ENCODE peak calls at places on chromosome 15, in ten cellular contexts. D, C, Z, K, U, Y, X, N, S and A are unnamed samples.

GRCh38 chr15:77035999-77036471 is 34.9 kb downstream of the TSPAN3 start:
- DNase-seq in D (no peak), C (no peak), Z (peak; percentile 7), K (no peak), U (no peak), Y (peak; percentile 58), X (peak; percentile 45), N (no peak), S (peak; percentile 56), A (no peak)

GRCh38 chr15:70127288-70127746 is 29.6 kb upstream of the TLE3 start:
- DNase-seq in D (no peak), C (no peak), Z (peak; percentile 37), K (peak; percentile 54), U (no peak), Y (no peak), X (no peak), N (peak; percentile 28), S (no peak), A (no peak)

GRCh38 chr15:81795899-81796298 is 249.9 kb downstream of the MEX3B start:
- DNase-seq in D (no peak), C (no peak), Z (no peak), K (no peak), U (no peak), Y (no peak), X (no peak), N (no peak), S (no peak), A (no peak)

GRCh38 chr15:69973102-69973714 is 124.5 kb downstream of the TLE3 start:
- DNase-seq in D (no peak), C (peak; percentile 32), Z (no peak), K (peak; percentile 68), U (peak; percentile 48), Y (no peak), X (no peak), N (peak; percentile 73), S (no peak), A (peak; percentile 71)

GRCh38 chr15:96560246-96560895 is 229.9 kb downstream of the NR2F2 start:
- DNase-seq in D (no peak), C (no peak), Z (no peak), K (no peak), U (no peak), Y (no peak), X (no peak), N (peak; percentile 51), S (no peak), A (peak; percentile 22)

GRCh38 chr15:95263751-95264150 is 1032.4 kb downstream of the MCTP2 start:
- DNase-seq in D (no peak), C (no peak), Z (no peak), K (no peak), U (no peak), Y (no peak), X (no peak), N (no peak), S (no peak), A (no peak)

GRCh38 chr15:25176991-25177954 is 222.5 kb downstream of the SNRPN start:
- DNase-seq in D (no peak), C (no peak), Z (peak; percentile 2), K (no peak), U (no peak), Y (peak; percentile 56), X (peak; percentile 31), N (no peak), S (no peak), A (no peak)

GRCh38 chr15:93900476-93901400 is 330.6 kb upstream of the MCTP2 start:
- DNase-seq in D (no peak), C (no peak), Z (no peak), K (no peak), U (no peak), Y (no peak), X (peak; percentile 38), N (no peak), S (no peak), A (no peak)

GRCh38 chr15:28117591-28117990 is 18.5 kb upstream of the OCA2 start:
- DNase-seq in D (no peak), C (no peak), Z (no peak), K (no peak), U (no peak), Y (no peak), X (no peak), N (no peak), S (no peak), A (no peak)

GRCh38 chr15:33064878-33065277 is 129.6 kb downstream of the FMN1 start:
- DNase-seq in D (peak; percentile 10), C (peak; percentile 71), Z (no peak), K (no peak), U (no peak), Y (no peak), X (no peak), N (peak; percentile 57), S (no peak), A (peak; percentile 77)

GRCh38 chr15:77107068-77107467 is 36.2 kb upstream of the TSPAN3 start:
- DNase-seq in D (no peak), C (peak; percentile 46), Z (no peak), K (no peak), U (no peak), Y (peak; percentile 60), X (no peak), N (no peak), S (no peak), A (peak; percentile 97)

GRCh38 chr15:69906256-69907185 is 191.2 kb downstream of the TLE3 start:
- DNase-seq in D (no peak), C (no peak), Z (no peak), K (no peak), U (peak; percentile 17), Y (no peak), X (no peak), N (no peak), S (no peak), A (no peak)

GRCh38 chr15:25691544-25692430 is 171.3 kb downstream of the ATP10A start:
- DNase-seq in D (no peak), C (peak; percentile 37), Z (no peak), K (no peak), U (peak; percentile 3), Y (peak; percentile 59), X (no peak), N (no peak), S (no peak), A (peak; percentile 13)

DNA sequence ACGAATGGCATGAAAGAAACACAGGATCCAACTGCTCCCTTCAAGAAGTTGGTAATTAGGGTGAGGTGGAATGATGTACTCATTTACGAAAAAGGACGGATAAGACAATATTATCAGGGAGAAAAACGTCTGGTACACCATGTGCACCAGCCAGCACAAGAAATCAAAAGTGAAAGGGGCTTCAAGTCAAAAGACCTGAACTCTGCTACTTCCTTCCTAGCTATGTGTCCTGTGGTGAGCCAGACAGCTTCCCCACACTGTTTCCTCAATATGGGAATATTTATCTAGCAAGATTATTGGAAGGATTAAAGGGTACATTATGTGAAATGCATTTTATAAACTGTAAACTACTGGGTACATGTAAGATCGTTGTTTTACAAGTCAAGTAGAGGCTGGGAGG is 33.9 kb downstream of the RAB27A start:
- DNase-seq in D (no peak), C (no peak), Z (no peak), K (peak; percentile 41), U (no peak), Y (no peak), X (no peak), N (no peak), S (no peak), A (peak; percentile 29)
- H3K4me3 ChIP-seq in D (no peak overlapping the region), C (no peak overlapping the region), Z (no peak overlapping the region), K (peak overlapping the region; percentile 31), U (no peak overlapping the region), Y (no peak overlapping the region), X (peak overlapping the region; percentile 38), N (no peak overlapping the region), S (peak overlapping the region; percentile 22), A (no peak overlapping the region)

GRCh38 chr15:31781261-31781660 is 249.1 kb upstream of the CHRNA7 start:
- DNase-seq in D (no peak), C (no peak), Z (no peak), K (no peak), U (no peak), Y (no peak), X (no peak), N (no peak), S (no peak), A (no peak)
- TF ChIP-seq CTCF in D (no peak), C (no peak), Z (no peak), K (no peak), U (no peak), Y (no peak), X (no peak), N (no peak), S (no peak), A (no peak)

DNA sequence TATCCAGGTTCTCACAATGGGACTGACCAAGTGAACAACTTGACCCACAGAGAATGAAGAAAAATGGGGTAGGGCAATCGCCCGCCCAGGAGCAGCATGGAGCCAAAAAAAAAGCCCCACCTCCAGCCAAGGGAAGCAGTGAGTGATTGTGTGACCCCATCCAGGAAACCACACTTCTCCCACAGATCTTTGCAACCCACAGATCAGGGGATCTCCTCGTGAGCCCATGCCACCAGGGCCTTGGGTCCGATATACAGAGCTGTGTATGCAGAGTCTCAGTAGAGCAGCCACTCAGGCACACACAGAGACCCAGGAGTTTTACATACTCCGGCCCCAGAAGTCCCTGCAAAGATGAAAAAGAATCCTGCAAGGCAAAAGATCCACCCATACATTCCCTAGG is 35.7 kb downstream of the PYGO1 start:
- DNase-seq in D (no peak), C (no peak), Z (no peak), K (peak; percentile 9), U (no peak), Y (no peak), X (no peak), N (no peak), S (no peak), A (no peak)
- H3K4me3 ChIP-seq in D (no peak overlapping the region), C (no peak overlapping the region), Z (no peak overlapping the region), K (no peak overlapping the region), U (no peak overlapping the region), Y (no peak overlapping the region), X (no peak overlapping the region), N (no peak overlapping the region), S (peak overlapping the region; percentile 6), A (no peak overlapping the region)

GRCh38 chr15:29568840-29569532 is 253.3 kb downstream of the TJP1 start:
- DNase-seq in D (no peak), C (no peak), Z (peak; percentile 66), K (peak; percentile 7), U (peak; percentile 6), Y (no peak), X (no peak), N (peak; percentile 26), S (no peak), A (peak; percentile 22)
- TF ChIP-seq CTCF in D (peak; percentile 2), C (no peak), Z (peak; percentile 29), K (no peak), U (peak; percentile 46), Y (no peak), X (peak; percentile 29), N (peak; percentile 9), S (no peak), A (peak; percentile 35)